ENCODE peak calls at places on chromosomes 4 and X, in ten cellular contexts. P is HFFc6, H is foreskin fibroblast, Z is stomach, Q is fibroblast of pulmonary artery, L is nephron progenitor cell, T is GM13976, J is astrocyte, E is lower leg skin, K is OCI-LY7. D is an unnamed sample.

GRCh38 chrX:940691-941090 is 271.8 kb downstream of the CRLF2 start:
- DNase-seq in P (no peak), L (no peak), T (no peak), Z (no peak), K (no peak), Q (no peak), E (no peak), J (no peak), H (no peak), D (no peak)

GRCh38 chr4:74531952-74532794 is 87.2 kb downstream of the AREG start:
- DNase-seq in K (peak), E (no peak), Z (no peak), L (no peak), Q (peak), H (peak), T (peak), J (peak), P (peak), D (peak)

GRCh38 chrX:10054396-10054795 is 87.2 kb downstream of the CLDN34 start:
- DNase-seq in K (no peak), L (no peak), E (peak), T (no peak), Q (no peak), Z (peak), P (no peak), H (no peak), J (no peak), D (no peak)

GRCh38 chrX:151609222-151609621 is 45.7 kb downstream of the PASD1 start:
- DNase-seq in J (no peak), E (no peak), Z (no peak), P (no peak), T (no peak), L (no peak), K (no peak), H (no peak), Q (no peak), D (no peak)

GRCh38 chr4:52748432-52748831 is 2.8 kb downstream of the ERVMER34-1 start:
- DNase-seq in P (no peak), T (no peak), Q (no peak), L (no peak), Z (no peak), J (no peak), K (no peak), H (no peak), E (no peak), D (no peak)

GRCh38 chrX:119041175-119041574 is 31.6 kb upstream of the CT47C1 start:
- DNase-seq in T (no peak), H (peak), J (peak), Q (peak), K (no peak), Z (peak), E (no peak), P (peak), L (no peak), D (peak)

GRCh38 chrX:50813843-50814661 is at the start of gene SHROOM4:
- DNase-seq in P (no peak), J (peak), E (peak), Q (peak), K (no peak), L (peak), Z (peak), H (no peak), T (no peak), D (no peak)

GRCh38 chrX:91414710-91415109 is 19.9 kb upstream of the PABPC5 start:
- DNase-seq in K (no peak), Z (no peak), J (no peak), P (no peak), E (no peak), L (peak), T (peak), Q (no peak), H (no peak), D (no peak)

GRCh38 chr4:140743194-140743931 is 12.8 kb downstream of the TBC1D9 start:
- DNase-seq in J (peak), Q (peak), K (peak), L (no peak), T (peak), Z (no peak), E (no peak), P (peak), H (peak), D (peak)
- TF ChIP-seq CTCF in J (peak), Q (peak), K (peak), L (no peak), T (peak), Z (no peak), E (no peak), P (peak), H (no peak), D (peak)

GRCh38 chrX:131812847-131813825 is 210.0 kb upstream of the STK26 start:
- DNase-seq in J (peak), K (no peak), L (no peak), H (peak), Q (no peak), E (peak), T (peak), Z (peak), P (no peak), D (no peak)
- TF ChIP-seq CTCF in J (no peak), K (no peak), L (no peak), H (peak), Q (no peak), E (no peak), T (peak), Z (no peak), P (peak), D (no peak)

DNA sequence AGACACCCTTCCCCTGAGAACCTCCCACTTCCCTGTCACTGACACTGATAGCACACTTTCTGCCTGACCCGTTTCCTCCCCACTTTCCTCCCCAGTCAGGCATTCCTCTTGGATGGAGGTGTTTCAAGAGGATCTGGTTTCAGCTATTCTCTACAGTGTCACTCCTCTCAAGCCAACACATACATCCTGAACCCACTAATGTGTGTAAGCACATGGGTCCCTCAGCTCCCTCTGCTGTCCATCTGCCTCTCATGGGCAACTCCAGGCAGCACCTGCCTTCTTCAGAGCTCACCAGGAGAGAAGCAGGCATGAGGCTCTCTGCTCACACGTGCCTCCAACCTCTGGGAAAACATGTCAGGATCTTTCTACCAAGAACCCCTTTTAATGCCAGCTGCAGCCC is 207.6 kb downstream of the NAF1 start:
- DNase-seq in J (no peak), P (no peak), H (no peak), Q (no peak), E (no peak), K (no peak), T (no peak), Z (peak), L (peak), D (no peak)
- TF ChIP-seq CTCF in J (no peak), P (no peak), H (no peak), Q (no peak), E (no peak), K (no peak), T (peak), Z (no peak), L (no peak), D (peak)

GRCh38 chrX:34521563-34521962 is 135.5 kb downstream of the TMEM47 start:
- DNase-seq in T (no peak), P (peak), E (no peak), Z (no peak), H (no peak), L (no peak), Q (peak), K (no peak), J (no peak), D (peak)
- TF ChIP-seq CTCF in T (no peak), P (peak), E (no peak), Z (no peak), H (no peak), L (peak), Q (peak), K (no peak), J (no peak), D (peak)